ENCODE peak calls at places on chromosomes 11 and 22, in seven cellular contexts. P is AG09309; J is renal cortical epithelial cell; O is adipocyte; A is breast epithelium; W is stimulated activated CD8-positive, alpha-beta memory T cell treated with anti-CD3 and anti-CD28 coated beads, Interleukin-15, amount 100 ng/mL, for 4 hours; C is HAP-1. F is an unnamed sample.
A peak's percentile ranks its signal among the peaks of the same experiment; 100 is the strongest.

GRCh38 chr11:63985812-63986155 is 454 bp upstream of the OTUB1 start:
- DNase-seq in J (no peak), W (peak; percentile 46), P (no peak), C (no peak), O (peak; percentile 55), A (no peak), F (no peak)

GRCh38 chr11:115677190-115677589 is 173.0 kb upstream of the CADM1 start:
- DNase-seq in P (no peak), A (no peak), C (no peak), W (no peak), J (no peak), O (no peak), F (no peak)

GRCh38 chr11:19946681-19947080 is 213.6 kb downstream of the DBX1 start:
- DNase-seq in W (no peak), A (no peak), C (no peak), O (no peak), P (no peak), J (no peak), F (no peak)

GRCh38 chr11:125272092-125272491 is 107.5 kb downstream of the PKNOX2 start:
- DNase-seq in O (no peak), A (no peak), P (no peak), J (peak; percentile 3), W (no peak), C (no peak), F (no peak)

GRCh38 chr11:12754582-12755250 is 80.5 kb downstream of the TEAD1 start:
- DNase-seq in C (no peak), A (no peak), W (no peak), J (peak; percentile 34), P (no peak), O (no peak), F (no peak)

GRCh38 chr11:119371778-119372182 is 9.7 kb downstream of the USP2 start:
- DNase-seq in C (no peak), W (no peak), O (no peak), A (peak; percentile 50), P (no peak), J (peak; percentile 52), F (no peak)

GRCh38 chr11:117492578-117493251 is 165.1 kb downstream of the CEP164 start:
- DNase-seq in O (no peak), A (no peak), J (no peak), C (no peak), W (no peak), P (no peak), F (no peak)

GRCh38 chr22:42364641-42365336 is 67.4 kb downstream of the NFAM1 start:
- DNase-seq in A (no peak), P (no peak), W (no peak), J (no peak), O (peak; percentile 70), C (no peak), F (no peak)

GRCh38 chr11:126949066-126949945 is 51.3 kb downstream of the KIRREL3 start:
- DNase-seq in W (no peak), A (no peak), P (no peak), O (peak; percentile 19), J (peak; percentile 76), C (no peak), F (no peak)

GRCh38 chr11:76167590-76167989 is 38.7 kb downstream of the WNT11 start:
- DNase-seq in C (no peak), J (no peak), W (no peak), P (no peak), O (no peak), A (no peak), F (no peak)

GRCh38 chr22:41380993-41381328 is 781 bp upstream of the TEF start:
- DNase-seq in J (peak; percentile 92), W (no peak), A (no peak), C (no peak), O (peak; percentile 94), P (peak; percentile 94), F (no peak)

GRCh38 chr11:117882539-117882938 is 6.1 kb upstream of the FXYD6 start:
- DNase-seq in O (no peak), A (no peak), J (no peak), W (no peak), P (no peak), C (no peak), F (no peak)

GRCh38 chr22:46196268-46196667 is 45.9 kb downstream of the PPARA start:
- DNase-seq in C (no peak), J (no peak), W (no peak), O (no peak), A (no peak), P (no peak), F (no peak)

GRCh38 chr11:68260484-68260883 is 11.3 kb downstream of the C11orf24 start:
- DNase-seq in O (no peak), A (no peak), C (no peak), P (no peak), W (no peak), J (no peak), F (no peak)

GRCh38 chr11:130220311-130221030 is 60.9 kb downstream of the ST14 start:
- DNase-seq in C (no peak), P (no peak), A (no peak), W (no peak), J (no peak), O (no peak), F (no peak)

GRCh38 chr22:19663286-19663815 is 51.0 kb upstream of the SEPTIN5 start:
- DNase-seq in O (peak; percentile 88), J (peak; percentile 7), C (no peak), P (peak; percentile 73), W (no peak), A (no peak), F (no peak)

GRCh38 chr11:9029477-9029876 is 25.7 kb upstream of the NRIP3 start:
- DNase-seq in C (no peak), P (no peak), J (peak; percentile 3), W (no peak), O (no peak), A (no peak), F (no peak)